ENCODE peak calls at places on chromosomes 6 and 20, in eight cellular contexts. Q, S, I, A, G, R, L and W are unnamed samples.
A peak's percentile ranks its signal among the peaks of the same experiment; 100 is the strongest.

GRCh38 chr6:19427548-19427947 is 409.6 kb upstream of the ID4 start:
- DNase-seq in Q (no peak), S (no peak), I (no peak), A (no peak), G (no peak), R (no peak), L (no peak), W (no peak)

GRCh38 chr6:5597413-5597812 is 336.1 kb downstream of the FARS2 start:
- DNase-seq in Q (no peak), S (no peak), I (no peak), A (no peak), G (no peak), R (no peak), L (no peak), W (no peak)

GRCh38 chr6:45949256-45949655 is 66.4 kb downstream of the CLIC5 start:
- DNase-seq in Q (no peak), S (no peak), I (no peak), A (no peak), G (peak; percentile 35), R (no peak), L (no peak), W (no peak)

GRCh38 chr6:33672808-33673207 is 38.7 kb downstream of the UQCC2 start:
- DNase-seq in Q (peak; percentile 97), S (peak; percentile 80), I (no peak), A (peak; percentile 95), G (peak; percentile 51), R (peak; percentile 95), L (no peak), W (peak; percentile 83)

GRCh38 chr6:28606424-28607391 is 81.0 kb downstream of the GPX5 start:
- DNase-seq in Q (peak; percentile 79), S (no peak), I (no peak), A (no peak), G (peak; percentile 4), R (peak; percentile 69), L (no peak), W (no peak)

GRCh38 chr6:75850026-75850385 is 101.0 kb downstream of the MYO6 start:
- DNase-seq in Q (no peak), S (no peak), I (no peak), A (no peak), G (no peak), R (no peak), L (no peak), W (no peak)

GRCh38 chr6:98808522-98809210 is 25.7 kb upstream of the POU3F2 start:
- DNase-seq in Q (peak; percentile 38), S (no peak), I (no peak), A (no peak), G (no peak), R (no peak), L (no peak), W (no peak)

GRCh38 chr6:117976030-117976651 is 69.1 kb downstream of the SLC35F1 start:
- DNase-seq in Q (peak; percentile 56), S (peak; percentile 37), I (no peak), A (no peak), G (peak; percentile 38), R (peak; percentile 55), L (peak; percentile 8), W (peak; percentile 4)

GRCh38 chr6:37602360-37602759 is 95.3 kb downstream of the MDGA1 start:
- DNase-seq in Q (peak; percentile 35), S (no peak), I (no peak), A (no peak), G (no peak), R (peak; percentile 26), L (no peak), W (no peak)

DNA sequence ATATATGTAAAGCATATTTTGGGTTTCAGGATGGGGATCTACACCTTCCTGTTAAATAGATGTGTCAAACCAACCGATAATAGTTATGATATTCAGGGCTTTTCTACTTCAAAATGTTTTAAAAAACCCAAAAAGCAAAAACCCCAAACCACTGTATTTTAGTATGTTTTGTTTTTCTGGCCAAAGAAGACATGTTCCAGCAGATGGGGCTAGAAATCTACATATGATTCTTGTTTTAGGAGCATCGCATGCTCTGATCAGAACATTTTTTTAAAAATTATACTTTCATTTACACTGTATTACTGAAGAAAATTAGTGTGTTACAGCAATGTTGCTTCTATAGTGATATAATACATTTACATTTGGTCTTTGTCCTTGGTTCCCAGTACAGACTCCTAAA is 11.0 kb downstream of the RMND1 start:
- DNase-seq in Q (peak; percentile 62), S (no peak), I (no peak), A (no peak), G (no peak), R (peak; percentile 70), L (no peak), W (no peak)
- TF ChIP-seq CTCF in Q (peak; percentile 51), S (peak; percentile 48), I (peak; percentile 48), A (peak; percentile 45), G (no peak), R (peak; percentile 46), L (no peak), W (peak; percentile 52)

GRCh38 chr20:62133864-62134263 is 9.3 kb downstream of the PSMA7 start:
- DNase-seq in Q (peak; percentile 14), S (no peak), I (no peak), A (no peak), G (no peak), R (no peak), L (no peak), W (no peak)

GRCh38 chr20:62135573-62136266 is 7.5 kb downstream of the PSMA7 start:
- DNase-seq in Q (no peak), S (no peak), I (no peak), A (no peak), G (no peak), R (no peak), L (no peak), W (no peak)

GRCh38 chr20:62136283-62137091 is 6.7 kb downstream of the PSMA7 start:
- DNase-seq in Q (peak; percentile 73), S (no peak), I (peak; percentile 82), A (no peak), G (peak; percentile 89), R (peak; percentile 72), L (peak; percentile 65), W (no peak)

GRCh38 chr20:62133051-62133845 is 9.9 kb downstream of the PSMA7 start:
- DNase-seq in Q (peak; percentile 43), S (no peak), I (peak; percentile 79), A (peak; percentile 56), G (no peak), R (no peak), L (no peak), W (no peak)

DNA sequence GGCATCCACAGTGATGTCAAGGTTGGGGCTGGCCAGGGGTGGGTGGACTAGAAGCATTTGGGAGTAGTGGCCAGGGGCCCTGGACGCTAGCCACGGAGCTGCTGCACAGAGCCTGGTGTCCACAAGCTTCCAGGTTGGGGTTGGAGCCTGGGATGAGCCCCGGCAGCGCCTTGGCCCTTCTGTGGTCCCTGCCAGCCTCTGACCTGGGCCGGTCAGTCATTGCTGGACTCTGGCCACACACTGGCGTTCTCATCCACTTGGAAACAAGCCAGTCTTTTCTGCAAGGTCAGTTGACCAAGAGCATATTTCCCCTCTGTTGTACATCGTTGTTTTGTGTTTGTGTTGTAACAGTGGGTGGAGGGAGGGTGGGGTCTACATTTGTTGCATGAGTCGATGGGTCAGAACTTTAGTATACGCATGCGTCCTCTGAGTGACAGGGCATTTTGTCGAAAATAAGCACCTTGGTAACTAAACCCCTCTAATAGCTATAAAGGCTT is 8.4 kb downstream of the PSMA7 start:
- DNase-seq in Q (peak; percentile 88), S (no peak), I (no peak), A (no peak), G (no peak), R (peak; percentile 83), L (no peak), W (no peak)
- H3K4me3 ChIP-seq in Q (no peak overlapping the region), S (no peak overlapping the region), I (no peak overlapping the region), A (no peak overlapping the region), G (no peak overlapping the region), R (no peak overlapping the region), L (no peak overlapping the region), W (no peak overlapping the region)

GRCh38 chr6:79763301-79763700 is 132.2 kb downstream of the SH3BGRL2 start:
- DNase-seq in Q (no peak), S (no peak), I (no peak), A (no peak), G (no peak), R (no peak), L (no peak), W (no peak)

GRCh38 chr6:79764758-79765157 is 133.6 kb downstream of the SH3BGRL2 start:
- DNase-seq in Q (no peak), S (no peak), I (no peak), A (no peak), G (no peak), R (no peak), L (no peak), W (no peak)

GRCh38 chr6:79756496-79756895 is 125.4 kb downstream of the SH3BGRL2 start:
- DNase-seq in Q (no peak), S (no peak), I (no peak), A (no peak), G (no peak), R (no peak), L (no peak), W (no peak)

DNA sequence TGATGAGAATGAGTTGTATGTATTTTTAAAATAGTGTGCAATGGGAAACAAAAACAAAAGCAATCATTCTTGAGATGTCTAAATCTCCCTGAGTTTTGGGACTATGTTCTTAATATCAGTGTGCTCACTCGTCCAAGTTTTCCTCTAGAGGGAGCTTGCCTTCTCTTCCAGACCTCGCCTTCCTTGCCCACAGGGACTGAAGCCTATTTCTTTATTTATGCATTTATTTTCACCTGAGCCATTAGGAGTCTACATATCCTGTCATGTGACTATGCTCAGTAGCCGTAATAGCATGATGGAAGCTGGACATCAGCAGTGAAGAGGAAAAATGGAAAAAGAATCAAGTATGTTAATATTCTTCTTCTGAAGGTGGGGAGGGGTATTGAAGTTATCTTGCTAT is 131.2 kb downstream of the SH3BGRL2 start:
- DNase-seq in Q (peak; percentile 16), S (no peak), I (no peak), A (no peak), G (no peak), R (peak; percentile 5), L (no peak), W (no peak)
- TF ChIP-seq CTCF in Q (peak; percentile 38), S (no peak), I (no peak), A (no peak), G (no peak), R (peak; percentile 4), L (no peak), W (peak; percentile 16)

GRCh38 chr6:44366781-44367180 is 20.7 kb upstream of the CDC5L start:
- DNase-seq in Q (no peak), S (no peak), I (no peak), A (no peak), G (no peak), R (no peak), L (no peak), W (no peak)

GRCh38 chr6:44363377-44363926 is 21.0 kb downstream of the SPATS1 start:
- DNase-seq in Q (no peak), S (no peak), I (no peak), A (no peak), G (no peak), R (no peak), L (no peak), W (no peak)

GRCh38 chr6:44373051-44373450 is 14.5 kb upstream of the CDC5L start:
- DNase-seq in Q (no peak), S (no peak), I (no peak), A (no peak), G (no peak), R (no peak), L (no peak), W (no peak)

DNA sequence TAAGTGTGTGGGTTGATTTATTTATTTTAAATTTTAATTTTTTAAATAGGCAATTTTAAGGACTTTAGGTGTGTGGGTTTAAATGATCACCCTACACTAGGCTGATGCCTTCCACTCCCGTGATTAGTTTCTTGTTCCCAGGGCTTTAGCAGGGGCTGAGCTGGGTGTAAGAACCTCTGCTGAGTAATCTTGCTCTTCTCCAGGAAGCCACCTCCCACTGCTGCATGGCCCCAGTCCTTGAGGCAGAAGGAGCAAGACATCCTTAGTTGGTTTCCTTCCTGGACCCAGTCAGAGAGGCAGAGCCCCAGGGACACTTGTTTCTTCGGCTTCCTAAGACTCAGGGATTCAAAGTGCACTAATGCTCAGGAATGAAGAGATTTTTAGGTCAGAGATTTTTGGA is 19.8 kb upstream of the CDC5L start:
- DNase-seq in Q (peak; percentile 18), S (no peak), I (no peak), A (no peak), G (no peak), R (no peak), L (no peak), W (no peak)
- H3K4me3 ChIP-seq in Q (no peak overlapping the region), S (no peak overlapping the region), I (no peak overlapping the region), A (no peak overlapping the region), G (no peak overlapping the region), R (no peak overlapping the region), L (no peak overlapping the region), W (no peak overlapping the region)